ENCODE peak calls at places on chromosomes 13 and 19, in ten cellular contexts. P, E, F, N, T, A, S, R, V and I are unnamed samples.

GRCh38 chr13:20924758-20925394 is 22.3 kb upstream of the XPO4 start:
- DNase-seq in P (peak; percentile 85), E (peak; percentile 87), F (peak; percentile 93), N (no peak), T (no peak), A (peak; percentile 44), S (peak; percentile 72), R (peak; percentile 67), V (peak; percentile 82), I (peak; percentile 85)

GRCh38 chr19:5470264-5470671 is 15.1 kb downstream of the ZNRF4 start:
- DNase-seq in P (peak; percentile 17), E (no peak), F (no peak), N (no peak), T (no peak), A (no peak), S (no peak), R (no peak), V (no peak), I (no peak)

GRCh38 chr13:104074326-104074725 is 1008.1 kb upstream of the SLC10A2 start:
- DNase-seq in P (no peak), E (no peak), F (no peak), N (no peak), T (no peak), A (no peak), S (no peak), R (no peak), V (no peak), I (no peak)

GRCh38 chr19:33052352-33052972 is 12.2 kb downstream of the RHPN2 start:
- DNase-seq in P (peak; percentile 71), E (no peak), F (peak; percentile 62), N (no peak), T (no peak), A (no peak), S (no peak), R (no peak), V (peak; percentile 45), I (no peak)

GRCh38 chr19:51837145-51837544 is 42.2 kb downstream of the FPR3 start:
- DNase-seq in P (no peak), E (no peak), F (no peak), N (no peak), T (no peak), A (no peak), S (no peak), R (no peak), V (no peak), I (no peak)

GRCh38 chr13:113102727-113103126 is 2.9 kb upstream of the F7 start:
- DNase-seq in P (no peak), E (no peak), F (no peak), N (no peak), T (no peak), A (no peak), S (no peak), R (no peak), V (no peak), I (no peak)

GRCh38 chr19:55679343-55680257 is 4.6 kb downstream of the EPN1 start:
- DNase-seq in P (no peak), E (no peak), F (no peak), N (no peak), T (no peak), A (no peak), S (no peak), R (no peak), V (peak; percentile 79), I (no peak)

GRCh38 chr19:4929186-4929585 is 19.9 kb downstream of the UHRF1 start:
- DNase-seq in P (no peak), E (no peak), F (no peak), N (no peak), T (no peak), A (no peak), S (no peak), R (peak; percentile 50), V (peak; percentile 88), I (peak; percentile 64)

GRCh38 chr19:16197188-16197621 is 506 bp upstream of the AP1M1 start:
- DNase-seq in P (no peak), E (no peak), F (no peak), N (peak; percentile 27), T (no peak), A (no peak), S (no peak), R (peak; percentile 76), V (peak; percentile 99), I (no peak)

GRCh38 chr13:21674271-21675009 is 3.6 kb downstream of the FGF9 start:
- DNase-seq in P (no peak), E (peak; percentile 53), F (peak; percentile 20), N (no peak), T (no peak), A (no peak), S (peak; percentile 12), R (peak; percentile 48), V (no peak), I (no peak)

GRCh38 chr19:45403781-45404556 is 900 bp downstream of the PPP1R13L start:
- DNase-seq in P (peak; percentile 42), E (peak; percentile 94), F (peak; percentile 81), N (no peak), T (no peak), A (peak; percentile 55), S (peak; percentile 61), R (peak; percentile 43), V (no peak), I (no peak)

GRCh38 chr13:113406321-113407102 is 42.6 kb upstream of the GRTP1 start:
- DNase-seq in P (no peak), E (no peak), F (no peak), N (no peak), T (no peak), A (no peak), S (no peak), R (no peak), V (no peak), I (peak; percentile 71)

GRCh38 chr19:55212447-55212846 is 3.1 kb upstream of the PTPRH start:
- DNase-seq in P (no peak), E (no peak), F (peak; percentile 30), N (no peak), T (no peak), A (peak; percentile 19), S (peak; percentile 27), R (no peak), V (no peak), I (no peak)

GRCh38 chr13:44967656-44968451 is 21.4 kb downstream of the NUFIP1 start:
- DNase-seq in P (no peak), E (no peak), F (peak; percentile 24), N (no peak), T (no peak), A (no peak), S (no peak), R (no peak), V (peak; percentile 51), I (no peak)

GRCh38 chr19:51473009-51473707 is 5.2 kb upstream of the CEACAM18 start:
- DNase-seq in P (peak; percentile 91), E (peak; percentile 87), F (peak; percentile 74), N (no peak), T (peak; percentile 38), A (peak; percentile 70), S (peak; percentile 88), R (peak; percentile 73), V (peak; percentile 67), I (peak; percentile 87)